ENCODE peak calls at places on chromosomes 3 and 15, in ten cellular contexts. P, D, A, O, B, T, U, X, W and N are unnamed samples.

GRCh38 chr3:99330281-99330680 is 308.1 kb upstream of the COL8A1 start:
- DNase-seq in P (no peak), T (no peak), W (no peak), B (no peak), X (no peak), A (no peak), D (no peak), O (no peak), U (no peak), N (peak)

GRCh38 chr3:8497582-8497981 is 4.0 kb upstream of the LMCD1 start:
- DNase-seq in D (no peak), P (no peak), O (no peak), A (no peak), T (no peak), X (peak), W (no peak), B (no peak), U (no peak), N (peak)

GRCh38 chr3:14513566-14514322 is 26.4 kb downstream of the GRIP2 start:
- DNase-seq in O (no peak), A (no peak), W (no peak), P (no peak), U (no peak), T (no peak), D (no peak), B (no peak), X (no peak), N (no peak)

GRCh38 chr3:127786358-127787070 is 35.8 kb downstream of the MGLL start:
- DNase-seq in P (peak), A (peak), B (peak), D (no peak), T (peak), O (no peak), U (peak), X (no peak), W (no peak), N (no peak)

GRCh38 chr3:2792432-2792831 is 317.7 kb downstream of the IL5RA start:
- DNase-seq in B (no peak), O (no peak), A (no peak), U (no peak), W (no peak), P (no peak), D (no peak), T (no peak), X (no peak), N (no peak)

GRCh38 chr3:50164056-50164455 is 8.9 kb downstream of the SEMA3F start:
- DNase-seq in B (peak), D (no peak), U (no peak), O (no peak), T (peak), A (peak), X (peak), W (no peak), P (peak), N (peak)

GRCh38 chr3:64591606-64592005 is 96.2 kb downstream of the ADAMTS9 start:
- DNase-seq in B (no peak), T (no peak), O (no peak), X (no peak), P (no peak), W (no peak), U (no peak), A (no peak), D (no peak), N (no peak)

GRCh38 chr3:57029924-57030323 is 30.5 kb upstream of the SPATA12 start:
- DNase-seq in B (no peak), O (no peak), P (no peak), A (no peak), X (no peak), T (no peak), D (no peak), U (peak), W (no peak), N (no peak)

GRCh38 chr3:119585867-119586570 is 6.7 kb downstream of the ADPRH start:
- DNase-seq in U (no peak), T (no peak), P (no peak), B (no peak), X (no peak), W (no peak), O (no peak), A (no peak), D (no peak), N (no peak)

GRCh38 chr3:177111541-177111949 is 85.7 kb downstream of the TBL1XR1 start:
- DNase-seq in W (no peak), U (no peak), X (no peak), D (no peak), P (no peak), A (no peak), T (no peak), O (no peak), B (no peak), N (no peak)

GRCh38 chr3:136995652-136996051 is 37.9 kb downstream of the IL20RB start:
- DNase-seq in X (peak), W (no peak), A (no peak), T (no peak), O (no peak), B (no peak), D (no peak), U (no peak), P (no peak), N (no peak)

GRCh38 chr3:40616420-40616819 is 91.7 kb downstream of the ZNF621 start:
- DNase-seq in T (no peak), W (no peak), P (no peak), U (peak), B (no peak), X (no peak), O (no peak), D (peak), A (no peak), N (no peak)

GRCh38 chr3:52216585-52217408 is 8.6 kb downstream of the TLR9 start:
- DNase-seq in O (peak), B (peak), U (no peak), T (peak), D (no peak), W (no peak), X (peak), A (peak), P (no peak), N (peak)

GRCh38 chr15:89364341-89364740 is 29.7 kb upstream of the POLG start:
- DNase-seq in A (peak), P (peak), T (peak), O (no peak), D (no peak), X (no peak), U (no peak), W (no peak), B (no peak), N (no peak)

GRCh38 chr15:25891108-25891507 is 28.0 kb upstream of the ATP10A start:
- DNase-seq in A (no peak), O (no peak), X (no peak), T (no peak), U (no peak), D (no peak), P (no peak), W (no peak), B (no peak), N (no peak)

GRCh38 chr15:70170096-70170699 is 72.5 kb upstream of the TLE3 start:
- DNase-seq in W (no peak), A (no peak), D (no peak), X (no peak), U (no peak), B (no peak), P (no peak), O (no peak), T (no peak), N (no peak)

GRCh38 chr3:105686324-105686897 is 182.4 kb downstream of the CBLB start:
- DNase-seq in P (no peak), A (no peak), O (no peak), T (no peak), B (peak), W (peak), X (no peak), D (peak), U (no peak), N (no peak)

GRCh38 chr15:60399931-60400330 is 2.1 kb upstream of the ANXA2 start:
- DNase-seq in X (peak), O (no peak), W (peak), P (no peak), A (no peak), U (no peak), B (no peak), T (no peak), D (no peak), N (no peak)

GRCh38 chr15:71465109-71465508 is 345.2 kb upstream of the NR2E3 start:
- DNase-seq in X (no peak), D (no peak), O (no peak), B (no peak), A (no peak), P (no peak), T (no peak), W (no peak), U (no peak), N (no peak)

GRCh38 chr3:134681527-134681910 is 30.7 kb upstream of the KY start:
- DNase-seq in U (no peak), P (no peak), T (no peak), W (no peak), X (no peak), B (no peak), A (no peak), O (no peak), D (no peak), N (no peak)

GRCh38 chr3:104810896-104811295 is 555.8 kb upstream of the ALCAM start:
- DNase-seq in T (no peak), B (no peak), P (no peak), W (no peak), U (no peak), X (no peak), A (no peak), O (no peak), D (no peak), N (no peak)

GRCh38 chr15:50051811-50052419 is 67.1 kb downstream of the ATP8B4 start:
- DNase-seq in T (peak), U (peak), X (peak), P (peak), D (peak), A (peak), O (no peak), W (peak), B (peak), N (peak)

GRCh38 chr3:102790742-102791141 is 355.9 kb downstream of the ZPLD1 start:
- DNase-seq in U (no peak), P (no peak), A (no peak), O (no peak), X (no peak), T (no peak), B (peak), D (no peak), W (peak), N (no peak)

GRCh38 chr3:52317601-52318000 is 1.5 kb downstream of the DNAH1 start:
- DNase-seq in W (no peak), T (peak), D (peak), X (peak), A (peak), B (no peak), O (peak), P (no peak), U (peak), N (no peak)

GRCh38 chr3:35639251-35640185 is at the start of gene ARPP21:
- DNase-seq in A (no peak), O (no peak), T (no peak), D (peak), B (no peak), W (no peak), U (peak), X (no peak), P (peak), N (peak)

GRCh38 chr15:29994284-29994683 is 88.5 kb upstream of the GOLGA8J start:
- DNase-seq in D (no peak), X (no peak), B (no peak), O (no peak), A (no peak), U (no peak), P (no peak), W (no peak), T (no peak), N (no peak)

GRCh38 chr15:99143655-99144610 is 39.1 kb downstream of the SYNM start:
- DNase-seq in B (no peak), O (no peak), P (no peak), D (no peak), U (no peak), T (no peak), X (peak), W (no peak), A (peak), N (no peak)

GRCh38 chr15:73273181-73274002 is 95.4 kb downstream of the HCN4 start:
- DNase-seq in B (peak), P (peak), W (peak), O (peak), T (no peak), U (peak), A (peak), D (peak), X (peak), N (peak)

GRCh38 chr3:22609139-22609538 is 594.0 kb upstream of the UBE2E2 start:
- DNase-seq in D (no peak), W (no peak), O (no peak), A (no peak), U (no peak), P (no peak), X (peak), B (no peak), T (no peak), N (no peak)

GRCh38 chr15:29669823-29670222 is 152.4 kb downstream of the TJP1 start:
- DNase-seq in O (no peak), T (no peak), U (no peak), X (peak), B (no peak), A (no peak), D (no peak), P (no peak), W (peak), N (peak)

GRCh38 chr15:95127356-95127755 is 896.0 kb downstream of the MCTP2 start:
- DNase-seq in X (no peak), W (no peak), O (no peak), D (peak), T (no peak), U (no peak), P (no peak), B (no peak), A (no peak), N (no peak)

GRCh38 chr3:13494463-13495350 is 14.6 kb downstream of the HDAC11 start:
- DNase-seq in T (no peak), P (peak), D (peak), W (peak), O (no peak), U (peak), B (no peak), X (no peak), A (no peak), N (peak)

GRCh38 chr3:133303430-133303829 is 96.4 kb upstream of the BFSP2 start:
- DNase-seq in A (no peak), P (no peak), D (no peak), O (no peak), W (no peak), X (no peak), B (no peak), U (no peak), T (no peak), N (no peak)

GRCh38 chr15:81825136-81825535 is 220.7 kb downstream of the MEX3B start:
- DNase-seq in A (no peak), X (no peak), T (no peak), D (no peak), B (no peak), O (no peak), P (no peak), U (no peak), W (no peak), N (no peak)

GRCh38 chr3:119170821-119171220 is 2.6 kb upstream of the UPK1B start:
- DNase-seq in T (no peak), A (no peak), B (no peak), O (no peak), P (no peak), X (no peak), W (no peak), U (no peak), D (no peak), N (no peak)

GRCh38 chr3:183277260-183277659 is 24.2 kb downstream of the B3GNT5 start:
- DNase-seq in A (no peak), B (no peak), X (no peak), U (no peak), W (no peak), P (no peak), O (no peak), T (no peak), D (no peak), N (no peak)

GRCh38 chr3:183272142-183272541 is 19.1 kb downstream of the B3GNT5 start:
- DNase-seq in P (no peak), O (no peak), X (no peak), W (no peak), A (no peak), D (no peak), T (no peak), U (no peak), B (no peak), N (no peak)

GRCh38 chr3:183272792-183273191 is 19.7 kb downstream of the B3GNT5 start:
- DNase-seq in T (no peak), U (no peak), W (no peak), X (no peak), A (no peak), D (no peak), O (no peak), B (no peak), P (no peak), N (no peak)

GRCh38 chr3:183275418-183275817 is 22.4 kb downstream of the B3GNT5 start:
- DNase-seq in O (no peak), D (no peak), U (no peak), B (no peak), T (no peak), P (no peak), W (no peak), X (peak), A (no peak), N (peak)

GRCh38 chr3:183274609-183275008 is 21.6 kb downstream of the B3GNT5 start:
- DNase-seq in U (no peak), O (no peak), A (no peak), B (no peak), X (peak), P (no peak), W (no peak), T (no peak), D (no peak), N (no peak)
- H3K27ac ChIP-seq in U (no peak), O (no peak), A (no peak), B (no peak), X (peak), P (no peak), W (no peak), T (no peak), D (no peak), N (no peak)

GRCh38 chr3:53799338-53799865 is 46.8 kb downstream of the CHDH start:
- DNase-seq in O (no peak), X (no peak), T (no peak), W (no peak), U (no peak), P (no peak), A (no peak), D (no peak), B (no peak), N (no peak)

GRCh38 chr3:53796161-53796560 is 50.1 kb downstream of the CHDH start:
- DNase-seq in P (peak), X (no peak), W (no peak), D (no peak), B (no peak), T (no peak), A (peak), U (peak), O (no peak), N (no peak)

GRCh38 chr3:53800041-53800440 is 46.2 kb downstream of the CHDH start:
- DNase-seq in T (no peak), A (no peak), W (no peak), O (no peak), P (no peak), D (no peak), B (no peak), X (no peak), U (no peak), N (no peak)

GRCh38 chr3:53800507-53800906 is 45.7 kb downstream of the CHDH start:
- DNase-seq in D (no peak), O (no peak), A (no peak), U (no peak), X (no peak), B (no peak), T (no peak), W (no peak), P (no peak), N (no peak)

GRCh38 chr3:53798144-53798543 is 48.1 kb downstream of the CHDH start:
- DNase-seq in T (no peak), W (no peak), U (no peak), O (no peak), B (no peak), P (no peak), A (no peak), X (no peak), D (no peak), N (no peak)
- H3K27ac ChIP-seq in T (no peak), W (no peak), U (no peak), O (no peak), B (no peak), P (no peak), A (no peak), X (no peak), D (no peak), N (no peak)

GRCh38 chr3:186965141-186965879 is 35.0 kb downstream of the ST6GAL1 start:
- DNase-seq in O (no peak), D (peak), W (no peak), A (no peak), P (no peak), B (no peak), T (no peak), X (no peak), U (no peak), N (no peak)
- H3K27ac ChIP-seq in O (no peak), D (peak), W (no peak), A (no peak), P (peak), B (no peak), T (peak), X (peak), U (no peak), N (no peak)

DNA sequence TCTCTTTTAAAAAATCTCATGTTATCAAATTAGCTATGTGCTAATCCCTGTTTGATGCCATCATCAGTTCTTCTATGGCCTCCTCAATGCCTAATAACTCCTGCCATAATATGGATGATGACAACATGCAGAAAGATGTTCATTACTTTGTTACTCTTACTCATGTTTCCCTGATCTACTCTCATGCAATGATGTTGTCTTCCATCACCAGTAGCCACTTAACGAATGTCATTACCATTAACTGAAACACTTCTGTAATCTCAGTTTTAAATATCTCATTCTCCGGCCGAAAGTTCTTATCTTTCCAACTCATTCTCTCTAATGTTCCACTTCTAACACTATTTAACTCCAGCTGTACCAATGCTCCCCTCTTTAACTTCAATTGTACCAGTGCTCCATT is 1187.7 kb downstream of the OTOL1 start:
- DNase-seq in U (peak), D (no peak), A (no peak), W (no peak), X (no peak), B (no peak), T (no peak), O (no peak), P (no peak), N (no peak)
- H3K27ac ChIP-seq in U (no peak), D (no peak), A (no peak), W (no peak), X (no peak), B (no peak), T (no peak), O (no peak), P (no peak), N (no peak)

GRCh38 chr15:32908135-32908801 is 190.5 kb downstream of the GREM1 start:
- DNase-seq in O (no peak), T (no peak), A (peak), P (no peak), D (no peak), B (peak), U (no peak), X (no peak), W (peak), N (peak)

GRCh38 chr15:32905481-32905880 is 187.7 kb downstream of the GREM1 start:
- DNase-seq in O (no peak), P (no peak), T (no peak), U (no peak), X (no peak), D (no peak), W (no peak), A (no peak), B (no peak), N (no peak)

GRCh38 chr15:32910839-32911238 is 193.0 kb downstream of the GREM1 start:
- DNase-seq in W (no peak), P (no peak), X (no peak), D (no peak), U (no peak), T (no peak), A (no peak), O (no peak), B (no peak), N (no peak)

GRCh38 chr15:32909431-32909830 is 191.6 kb downstream of the GREM1 start:
- DNase-seq in O (no peak), P (no peak), T (no peak), U (no peak), W (peak), B (no peak), D (no peak), X (peak), A (no peak), N (peak)

GRCh38 chr15:32908921-32909320 is 191.1 kb downstream of the GREM1 start:
- DNase-seq in A (no peak), P (no peak), T (no peak), U (no peak), W (no peak), D (no peak), B (no peak), O (no peak), X (no peak), N (peak)
- H3K27ac ChIP-seq in A (peak), P (no peak), T (no peak), U (no peak), W (no peak), D (no peak), B (no peak), O (no peak), X (no peak), N (peak)

GRCh38 chr3:179181021-179181472 is 32.9 kb downstream of the PIK3CA start:
- DNase-seq in P (no peak), A (no peak), B (no peak), U (no peak), T (no peak), W (peak), D (no peak), X (peak), O (no peak), N (no peak)
- H3K27ac ChIP-seq in P (no peak), A (peak), B (no peak), U (no peak), T (peak), W (no peak), D (no peak), X (no peak), O (no peak), N (peak)

GRCh38 chr15:40407343-40407990 is 1.9 kb downstream of the IVD start:
- DNase-seq in A (no peak), U (no peak), X (no peak), W (no peak), B (no peak), D (no peak), O (no peak), P (no peak), T (no peak), N (no peak)
- H3K27ac ChIP-seq in A (no peak), U (no peak), X (no peak), W (no peak), B (no peak), D (no peak), O (no peak), P (no peak), T (no peak), N (no peak)